ENCODE peak calls at places on chromosome 4, in nine cellular contexts. U, C, O, L, X, H, T, B and R are unnamed samples.

GRCh38 chr4:75997946-75998345 is 7.2 kb upstream of the SDAD1 start:
- DNase-seq in L (no peak), O (no peak), T (no peak), H (no peak), B (no peak), U (no peak), X (no peak), C (no peak), R (no peak)

GRCh38 chr4:112060212-112060611 is 85.0 kb upstream of the FAM241A start:
- DNase-seq in X (no peak), O (no peak), H (no peak), C (no peak), L (no peak), U (no peak), B (peak; percentile 63), T (no peak), R (no peak)

GRCh38 chr4:10773656-10774055 is 89.1 kb upstream of the CLNK start:
- DNase-seq in C (no peak), X (no peak), U (no peak), H (no peak), L (no peak), O (no peak), T (no peak), B (no peak), R (no peak)

GRCh38 chr4:4446434-4446833 is 59.5 kb downstream of the NSG1 start:
- DNase-seq in X (no peak), U (no peak), L (no peak), H (no peak), O (no peak), T (peak; percentile 83), B (no peak), C (no peak), R (no peak)

GRCh38 chr4:62457356-62457755 is 1257.2 kb downstream of the ADGRL3 start:
- DNase-seq in B (no peak), T (no peak), U (no peak), H (no peak), O (no peak), C (no peak), L (no peak), X (no peak), R (no peak)

GRCh38 chr4:102867278-102868152 is 1.3 kb upstream of the CISD2 start:
- DNase-seq in B (no peak), L (no peak), T (no peak), O (no peak), H (no peak), U (no peak), X (no peak), C (no peak), R (no peak)

GRCh38 chr4:142274137-142274536 is 572.0 kb downstream of the INPP4B start:
- DNase-seq in O (no peak), C (no peak), L (no peak), T (no peak), X (no peak), B (no peak), U (no peak), H (no peak), R (no peak)

GRCh38 chr4:186166852-186167512 is 24.4 kb upstream of the CYP4V2 start:
- DNase-seq in B (no peak), C (no peak), O (no peak), X (no peak), T (no peak), U (no peak), H (no peak), L (no peak), R (no peak)

DNA sequence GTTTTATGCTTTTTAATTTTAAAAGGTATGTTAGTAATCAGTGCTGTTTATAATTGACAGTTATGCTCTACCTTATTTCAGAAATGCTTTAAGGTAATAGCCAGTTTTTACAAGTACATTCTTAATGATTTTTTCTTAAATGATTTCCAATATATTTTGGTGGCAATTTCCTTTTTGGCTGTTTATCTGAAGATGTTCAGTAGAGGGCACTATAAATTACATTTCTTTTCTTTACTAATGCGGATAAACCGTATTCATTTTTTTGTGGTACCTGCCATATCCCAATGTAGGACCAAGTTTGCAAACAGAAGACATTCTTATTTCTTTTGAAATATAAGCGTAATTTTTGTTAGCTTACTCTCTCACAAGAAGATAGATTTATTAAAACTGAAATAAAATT is 65.4 kb downstream of the CCKAR start:
- DNase-seq in X (no peak), O (no peak), H (no peak), U (no peak), B (no peak), L (no peak), T (no peak), C (no peak), R (no peak)
- TF ChIP-seq CTCF in X (no peak), O (no peak), H (no peak), U (no peak), B (peak; percentile 31), L (no peak), T (peak; percentile 22), C (peak; percentile 16), R (no peak)

GRCh38 chr4:123802933-123803332 is 406.3 kb downstream of the SPRY1 start:
- DNase-seq in X (no peak), C (no peak), O (no peak), B (no peak), H (no peak), L (no peak), T (no peak), U (no peak), R (no peak)
- TF ChIP-seq CTCF in X (no peak), C (no peak), O (no peak), B (no peak), H (no peak), L (no peak), T (no peak), U (no peak), R (no peak)

GRCh38 chr4:1116837-1117236 is 3.5 kb upstream of the RNF212 start:
- DNase-seq in O (no peak), X (no peak), L (no peak), C (no peak), U (no peak), T (peak; percentile 5), H (no peak), B (no peak), R (no peak)
- TF ChIP-seq CTCF in O (no peak), X (no peak), L (peak; percentile 18), C (no peak), U (no peak), T (peak; percentile 19), H (no peak), B (no peak), R (no peak)

DNA sequence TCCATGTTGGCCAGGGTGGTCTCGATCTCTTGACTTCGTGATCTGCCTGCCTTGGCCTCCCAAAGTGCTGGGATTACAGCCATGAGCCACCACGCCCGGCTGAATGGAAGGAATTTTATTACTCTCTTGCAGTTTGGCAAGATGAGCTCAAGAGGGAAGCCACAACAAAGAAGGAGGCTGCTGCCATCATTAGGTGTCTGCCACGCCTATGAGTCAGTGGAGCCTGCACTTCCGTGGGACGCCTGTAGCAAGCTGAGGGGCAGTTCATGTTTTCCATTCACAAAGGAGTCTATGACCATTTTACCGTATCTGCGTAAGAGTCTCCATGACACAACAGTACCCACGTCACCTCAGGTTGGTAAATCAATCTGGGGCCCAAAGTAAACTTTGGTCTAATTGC is 51.2 kb upstream of the CHRNA9 start:
- DNase-seq in O (no peak), T (no peak), X (no peak), C (no peak), H (no peak), B (no peak), L (no peak), U (peak; percentile 15), R (no peak)
- TF ChIP-seq CTCF in O (no peak), T (no peak), X (no peak), C (no peak), H (no peak), B (no peak), L (no peak), U (no peak), R (no peak)

GRCh38 chr4:89514811-89515210 is 207.2 kb upstream of the GPRIN3 start:
- DNase-seq in L (no peak), T (no peak), H (no peak), C (no peak), O (no peak), U (no peak), X (no peak), B (no peak), R (no peak)

GRCh38 chr4:89519771-89520170 is 212.2 kb upstream of the GPRIN3 start:
- DNase-seq in H (no peak), U (no peak), B (no peak), O (no peak), L (no peak), X (no peak), C (no peak), T (no peak), R (no peak)

GRCh38 chr4:89518259-89518658 is 210.7 kb upstream of the GPRIN3 start:
- DNase-seq in X (no peak), O (no peak), C (no peak), L (no peak), B (no peak), T (no peak), H (no peak), U (no peak), R (no peak)
- TF ChIP-seq CTCF in X (no peak), O (no peak), C (no peak), L (no peak), B (no peak), T (no peak), H (no peak), U (no peak), R (no peak)

GRCh38 chr4:92406488-92406887 is 102.7 kb downstream of the GRID2 start:
- DNase-seq in L (no peak), C (no peak), T (no peak), X (no peak), H (no peak), B (no peak), U (no peak), O (no peak), R (no peak)
- TF ChIP-seq CTCF in L (no peak), C (no peak), T (no peak), X (no peak), H (no peak), B (no peak), U (no peak), O (no peak), R (no peak)